ENCODE peak calls at places on chromosomes 12 and 14, in eight cellular contexts. G is H9, J is omental fat pad, R is nephron progenitor cell, V is endothelial cell, N is upper lobe of left lung, S is hepatocyte, M is WTC11. X is an unnamed sample.

GRCh38 chr14:104686624-104687517 is 2.5 kb upstream of the INF2 start:
- DNase-seq in G (no peak), J (no peak), R (no peak), V (no peak), N (no peak), S (no peak), M (no peak), X (no peak)

GRCh38 chr14:94805726-94806288 is 35.9 kb upstream of the GSC start:
- DNase-seq in G (no peak), J (no peak), R (no peak), V (no peak), N (no peak), S (peak; percentile 26), M (no peak), X (no peak)

GRCh38 chr12:66036317-66036716 is 94.2 kb downstream of the LLPH start:
- DNase-seq in G (no peak), J (no peak), R (no peak), V (no peak), N (no peak), S (peak; percentile 40), M (no peak), X (no peak)

GRCh38 chr12:92619730-92620684 is 82.8 kb upstream of the PLEKHG7 start:
- DNase-seq in G (no peak), J (no peak), R (no peak), V (no peak), N (no peak), S (no peak), M (no peak), X (no peak)

GRCh38 chr14:101250336-101250947 is 310.9 kb upstream of the DIO3 start:
- DNase-seq in G (no peak), J (peak; percentile 11), R (no peak), V (no peak), N (no peak), S (no peak), M (no peak), X (no peak)

GRCh38 chr12:83318386-83318971 is 631.8 kb downstream of the TMTC2 start:
- DNase-seq in G (no peak), J (no peak), R (no peak), V (no peak), N (no peak), S (no peak), M (no peak), X (no peak)

GRCh38 chr12:24560192-24560591 is 388.7 kb downstream of the BCAT1 start:
- DNase-seq in G (no peak), J (no peak), R (no peak), V (no peak), N (no peak), S (no peak), M (no peak), X (no peak)

GRCh38 chr12:53995311-53996187 is 4.4 kb upstream of the HOXC9 start:
- DNase-seq in G (peak; percentile 87), J (no peak), R (peak; percentile 64), V (no peak), N (no peak), S (peak; percentile 71), M (peak; percentile 76), X (no peak)

GRCh38 chr12:45773734-45774133 is 44.2 kb downstream of the ARID2 start:
- DNase-seq in G (no peak), J (no peak), R (no peak), V (no peak), N (no peak), S (no peak), M (no peak), X (no peak)

GRCh38 chr12:32535260-32535999 is 136.1 kb downstream of the FGD4 start:
- DNase-seq in G (peak; percentile 61), J (peak; percentile 32), R (peak; percentile 18), V (peak; percentile 9), N (peak; percentile 91), S (peak; percentile 56), M (peak; percentile 46), X (no peak)

GRCh38 chr14:87996276-87996592 is 3.3 kb upstream of the GALC start:
- DNase-seq in G (no peak), J (no peak), R (no peak), V (no peak), N (no peak), S (no peak), M (no peak), X (no peak)

GRCh38 chr12:89357297-89357730 is 5.0 kb upstream of the DUSP6 start:
- DNase-seq in G (no peak), J (no peak), R (peak; percentile 48), V (no peak), N (no peak), S (peak; percentile 70), M (no peak), X (no peak)

GRCh38 chr12:132596016-132596415 is 14.4 kb downstream of the LRCOL1 start:
- DNase-seq in G (no peak), J (no peak), R (no peak), V (no peak), N (peak; percentile 41), S (peak; percentile 54), M (no peak), X (no peak)

GRCh38 chr14:69625299-69626131 is 14.1 kb downstream of the SUSD6 start:
- DNase-seq in G (no peak), J (no peak), R (no peak), V (peak; percentile 55), N (peak; percentile 82), S (no peak), M (no peak), X (no peak)

GRCh38 chr14:55129086-55129427 is at the start of gene LGALS3:
- DNase-seq in G (peak; percentile 64), J (peak; percentile 50), R (peak; percentile 73), V (peak; percentile 23), N (peak; percentile 90), S (peak; percentile 91), M (peak; percentile 53), X (no peak)

GRCh38 chr14:59679872-59680271 is 103.3 kb upstream of the CCDC175 start:
- DNase-seq in G (no peak), J (no peak), R (no peak), V (no peak), N (no peak), S (peak; percentile 39), M (no peak), X (no peak)

GRCh38 chr14:55430024-55430690 is 10.3 kb downstream of the TBPL2 start:
- DNase-seq in G (no peak), J (no peak), R (no peak), V (peak; percentile 19), N (peak; percentile 31), S (peak; percentile 87), M (no peak), X (no peak)

GRCh38 chr12:101021911-101022388 is 188.1 kb downstream of the SLC5A8 start:
- DNase-seq in G (no peak), J (no peak), R (no peak), V (no peak), N (no peak), S (no peak), M (no peak), X (no peak)

GRCh38 chr14:62866376-62866775 is 178.9 kb downstream of the KCNH5 start:
- DNase-seq in G (no peak), J (no peak), R (no peak), V (no peak), N (no peak), S (no peak), M (no peak), X (no peak)

GRCh38 chr12:52539024-52539820 is 13.7 kb downstream of the KRT71 start:
- DNase-seq in G (no peak), J (no peak), R (no peak), V (no peak), N (no peak), S (peak; percentile 83), M (no peak), X (no peak)

GRCh38 chr12:2794736-2795289 is at the start of gene FKBP4:
- DNase-seq in G (peak; percentile 94), J (peak; percentile 79), R (peak; percentile 88), V (peak; percentile 83), N (peak; percentile 95), S (peak; percentile 96), M (peak; percentile 93), X (peak; percentile 64)

DNA sequence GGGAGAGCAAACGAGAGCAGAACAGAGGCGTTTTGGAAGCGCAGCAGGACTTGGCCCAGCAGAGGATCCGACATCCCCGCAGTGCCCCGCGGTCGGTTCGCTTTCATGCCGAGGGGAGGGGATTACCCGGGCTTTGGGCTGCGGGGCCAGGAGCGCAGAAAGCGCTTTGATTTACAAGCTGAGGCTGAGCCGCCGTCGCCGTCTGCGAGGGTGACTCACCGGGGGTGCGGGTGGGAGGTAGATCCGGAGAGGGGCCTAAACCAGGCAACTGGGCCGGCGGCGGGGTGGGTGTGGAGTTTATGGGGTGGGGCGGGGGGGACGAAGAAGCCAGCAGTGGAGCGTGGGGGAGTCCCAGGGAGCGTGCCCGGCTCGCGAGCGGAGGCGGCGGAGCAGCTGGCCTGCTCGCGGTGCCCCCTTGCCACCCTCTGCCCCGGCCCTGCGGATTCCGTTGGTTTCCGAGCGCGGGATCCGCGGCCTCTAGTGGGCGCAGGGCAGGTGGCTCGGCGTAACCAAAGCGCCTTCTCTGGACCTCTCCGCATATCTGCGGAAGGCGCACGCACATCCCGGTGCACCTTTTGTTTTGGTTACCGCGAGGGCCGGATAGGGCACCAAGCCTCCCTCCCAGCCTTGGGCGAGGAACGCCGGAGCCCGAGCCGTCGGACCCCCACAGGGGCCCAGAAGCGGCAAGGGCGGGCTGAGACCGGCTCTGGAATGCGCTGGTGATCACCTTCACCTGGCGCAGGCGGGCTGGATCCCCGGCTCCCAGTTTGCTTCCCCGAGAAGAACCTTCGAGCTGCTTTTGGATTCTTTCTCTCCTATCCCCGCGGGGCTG is 2.6 kb downstream of the SIX4 start:
- DNase-seq in G (peak; percentile 71), J (peak; percentile 42), R (peak; percentile 75), V (peak; percentile 61), N (peak; percentile 33), S (peak; percentile 68), M (peak; percentile 83), X (peak; percentile 33)
- TF ChIP-seq CTCF in G (peak; percentile 52), J (no peak), R (no peak), V (no peak), N (no peak), S (peak; percentile 33), M (no peak), X (peak; percentile 49)

GRCh38 chr12:118853634-118854033 is 127.7 kb upstream of the SRRM4 start:
- DNase-seq in G (peak; percentile 45), J (no peak), R (no peak), V (peak; percentile 6), N (no peak), S (peak; percentile 7), M (peak; percentile 43), X (no peak)
- TF ChIP-seq CTCF in G (peak; percentile 60), J (no peak), R (peak; percentile 17), V (no peak), N (no peak), S (no peak), M (no peak), X (peak; percentile 39)

GRCh38 chr14:29045237-29045636 is 278.6 kb downstream of the FOXG1 start:
- DNase-seq in G (no peak), J (no peak), R (no peak), V (no peak), N (no peak), S (no peak), M (no peak), X (no peak)
- TF ChIP-seq CTCF in G (no peak), J (no peak), R (no peak), V (no peak), N (no peak), S (no peak), M (no peak), X (no peak)

DNA sequence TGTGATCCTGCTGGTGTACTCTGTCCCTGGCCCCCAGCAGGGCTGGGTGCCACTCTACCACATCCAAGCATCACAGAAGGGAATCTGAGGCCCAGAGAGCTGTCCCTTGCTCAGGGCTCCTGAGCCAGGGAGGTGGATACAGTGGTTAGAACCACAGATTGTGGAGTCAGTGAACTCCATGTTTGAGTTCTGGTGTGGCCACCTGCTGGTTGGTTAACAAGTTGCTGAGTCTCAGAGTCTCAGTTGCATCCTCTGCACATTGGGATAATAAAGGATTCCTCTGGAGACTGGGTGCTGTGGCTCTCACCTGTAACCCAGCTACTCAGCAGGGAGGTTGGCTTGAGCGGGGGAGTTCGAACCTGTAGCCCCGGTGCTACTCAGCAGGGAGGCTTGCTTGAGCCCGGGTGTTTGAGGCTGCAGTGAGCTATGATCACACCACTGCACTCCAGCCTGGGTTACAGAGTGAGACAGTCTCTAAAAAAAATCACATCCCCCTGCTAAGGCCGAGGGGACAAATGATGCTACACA is 39.4 kb downstream of the MVK start:
- DNase-seq in G (no peak), J (no peak), R (no peak), V (no peak), N (no peak), S (no peak), M (peak; percentile 25), X (no peak)
- TF ChIP-seq CTCF in G (peak; percentile 54), J (no peak), R (peak; percentile 13), V (peak; percentile 31), N (no peak), S (no peak), M (no peak), X (peak; percentile 45)